ENCODE peak calls at places on chromosomes 2 and 18, in four cellular contexts. D, Z, I and T are unnamed samples.

GRCh38 chr2:9951522-9952285 is at the start of gene GRHL1:
- DNase-seq in D (peak; percentile 100), Z (no peak), I (peak; percentile 24), T (peak; percentile 99)

GRCh38 chr2:217944923-217945322 is 57.9 kb downstream of the TNS1 start:
- DNase-seq in D (no peak), Z (no peak), I (no peak), T (no peak)

GRCh38 chr18:36350211-36350610 is 52.7 kb downstream of the FHOD3 start:
- DNase-seq in D (no peak), Z (no peak), I (no peak), T (no peak)

GRCh38 chr18:63575680-63576079 is 11.5 kb upstream of the SERPINB13 start:
- DNase-seq in D (no peak), Z (peak; percentile 49), I (no peak), T (no peak)

GRCh38 chr2:33377048-33377447 is 99.4 kb upstream of the RASGRP3 start:
- DNase-seq in D (no peak), Z (no peak), I (no peak), T (no peak)

GRCh38 chr18:9117980-9118841 is 15.7 kb downstream of the NDUFV2 start:
- DNase-seq in D (no peak), Z (no peak), I (no peak), T (no peak)

GRCh38 chr2:152247337-152247695 is 71.8 kb upstream of the STAM2 start:
- DNase-seq in D (no peak), Z (no peak), I (no peak), T (no peak)

GRCh38 chr2:173239644-173240043 is 115.0 kb upstream of the CDCA7 start:
- DNase-seq in D (no peak), Z (no peak), I (peak; percentile 68), T (peak; percentile 37)

GRCh38 chr2:73925853-73926492 is 707 bp upstream of the DGUOK start:
- DNase-seq in D (no peak), Z (no peak), I (no peak), T (no peak)

GRCh38 chr2:44722002-44722625 is 219.4 kb upstream of the SIX3 start:
- DNase-seq in D (no peak), Z (no peak), I (peak; percentile 13), T (no peak)
- TF ChIP-seq SPI1 in D (no peak), Z (no peak), I (no peak), T (no peak)

GRCh38 chr2:197969391-197969893 is 165.0 kb downstream of the PLCL1 start:
- DNase-seq in D (peak; percentile 53), Z (no peak), I (no peak), T (no peak)
- TF ChIP-seq SPI1 in D (no peak), Z (no peak), I (no peak), T (no peak)

DNA sequence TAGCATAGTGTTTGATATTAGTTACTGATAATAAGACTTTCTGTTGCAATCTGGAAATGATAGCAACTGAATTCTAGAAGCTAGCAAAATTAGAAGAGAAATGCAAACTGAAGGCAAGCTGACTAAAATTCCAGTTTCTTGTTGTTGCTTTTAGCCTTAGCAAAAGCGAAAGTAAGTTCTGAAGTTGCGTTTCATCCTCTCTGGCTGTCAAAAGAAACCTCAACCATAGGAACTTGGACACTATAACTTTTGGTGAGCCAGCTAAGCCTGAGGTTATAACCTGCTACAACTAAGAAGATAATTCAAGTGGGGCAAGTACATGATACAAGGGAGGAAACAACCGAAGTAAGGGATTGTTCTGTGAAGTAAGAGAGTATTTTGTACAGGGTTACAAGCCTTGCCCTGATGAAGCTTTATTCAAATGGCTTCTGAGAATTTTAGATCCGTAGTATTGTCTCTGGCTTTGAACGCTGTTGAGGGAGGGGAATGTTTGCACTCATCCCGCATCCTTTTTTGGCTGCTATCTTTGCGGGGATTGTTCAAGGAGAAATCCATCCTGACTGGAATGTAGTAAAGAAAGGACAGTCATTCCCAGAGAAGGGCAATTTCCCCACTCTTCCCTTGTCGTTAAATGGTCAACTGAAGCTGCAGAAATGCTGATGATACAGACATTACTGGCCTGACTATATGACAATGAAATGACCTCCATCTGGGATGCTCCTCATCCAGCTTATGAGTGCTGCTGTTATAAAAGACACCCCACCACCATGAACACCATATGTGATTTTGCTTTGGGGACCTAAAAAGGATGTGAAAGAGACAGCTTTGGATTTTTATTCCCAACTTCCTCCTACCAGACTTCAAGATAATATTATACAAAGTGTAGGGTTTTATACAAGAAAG is 7.0 kb upstream of the TMX3 start:
- DNase-seq in D (no peak), Z (no peak), I (peak; percentile 30), T (no peak)
- TF ChIP-seq SPI1 in D (no peak), Z (no peak), I (no peak), T (no peak)

GRCh38 chr2:47656715-47657600 is 126.0 kb upstream of the MSH6 start:
- DNase-seq in D (no peak), Z (no peak), I (no peak), T (no peak)

GRCh38 chr2:47660167-47660566 is 122.8 kb upstream of the MSH6 start:
- DNase-seq in D (no peak), Z (no peak), I (no peak), T (no peak)

GRCh38 chr2:47661310-47661709 is 121.6 kb upstream of the MSH6 start:
- DNase-seq in D (no peak), Z (no peak), I (no peak), T (no peak)

GRCh38 chr2:47657886-47658577 is 124.9 kb upstream of the MSH6 start:
- DNase-seq in D (no peak), Z (no peak), I (no peak), T (no peak)

GRCh38 chr2:47658646-47659320 is 124.2 kb upstream of the MSH6 start:
- DNase-seq in D (no peak), Z (no peak), I (no peak), T (no peak)
- TF ChIP-seq SPI1 in D (no peak), Z (no peak), I (no peak), T (no peak)

DNA sequence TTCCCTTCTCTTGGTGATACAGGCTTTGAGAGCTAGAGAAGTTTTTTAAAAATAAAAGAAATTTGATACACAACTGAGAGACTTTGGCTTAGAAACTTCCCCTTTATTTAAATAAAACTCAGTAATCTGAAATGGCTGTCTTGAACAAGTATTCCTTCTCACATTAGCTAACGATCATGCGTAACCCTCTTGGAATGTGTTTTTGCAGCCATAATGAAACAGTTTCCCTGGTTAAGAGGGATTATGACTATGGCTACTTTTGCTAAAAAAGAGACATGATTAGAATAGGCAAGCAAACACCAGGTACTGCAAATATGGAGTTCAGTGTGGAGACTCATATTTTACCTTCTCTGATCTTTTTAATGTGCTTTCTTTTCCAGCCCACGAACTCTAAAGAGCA is 9.7 kb upstream of the MALL start:
- DNase-seq in D (no peak), Z (no peak), I (no peak), T (no peak)
- TF ChIP-seq SPI1 in D (no peak), Z (no peak), I (no peak), T (no peak)

GRCh38 chr18:79874553-79875530 is 76.6 kb downstream of the SLC66A2 start:
- DNase-seq in D (no peak), Z (no peak), I (no peak), T (no peak)
- TF ChIP-seq SPI1 in D (no peak), Z (no peak), I (no peak), T (no peak)